ENCODE peak calls at places on chromosomes 7 and 10, in six cellular contexts. C is anterior cingulate cortex; K is NCI-H1694; D is AG08396; S is AG04450; J is stimulated activated CD8-positive, alpha-beta memory T cell treated with anti-CD3 and anti-CD28 coated beads, Interleukin-15, amount 100 ng/mL, for 24 hours. A is an unnamed sample.

GRCh38 chr10:92640110-92640509 is 47.2 kb downstream of the KIF11 start:
- DNase-seq in C (no peak), K (no peak), D (peak; percentile 33), S (no peak), J (no peak), A (peak; percentile 28)

GRCh38 chr7:1192171-1192676 is 32.2 kb upstream of the ZFAND2A start:
- DNase-seq in C (no peak), K (no peak), D (peak; percentile 67), S (peak; percentile 76), J (no peak), A (peak; percentile 81)

GRCh38 chr7:142375710-142376313 is 118.0 kb upstream of the PRSS58 start:
- DNase-seq in C (no peak), K (no peak), D (no peak), S (no peak), J (no peak), A (peak; percentile 63)

GRCh38 chr7:38675500-38676106 is 44.4 kb upstream of the AMPH start:
- DNase-seq in C (no peak), K (no peak), D (no peak), S (no peak), J (no peak), A (no peak)

GRCh38 chr7:138257459-138258193 is 181.4 kb downstream of the AKR1D1 start:
- DNase-seq in C (no peak), K (no peak), D (no peak), S (no peak), J (no peak), A (peak; percentile 100)

GRCh38 chr10:34650156-34650555 is 164.9 kb downstream of the PARD3 start:
- DNase-seq in C (no peak), K (no peak), D (no peak), S (no peak), J (no peak), A (no peak)

GRCh38 chr7:106450716-106451115 is 165.9 kb upstream of the NAMPT start:
- DNase-seq in C (no peak), K (no peak), D (no peak), S (no peak), J (no peak), A (peak; percentile 29)

GRCh38 chr10:27646194-27646593 is 99.4 kb downstream of the MKX start:
- DNase-seq in C (no peak), K (no peak), D (peak; percentile 25), S (no peak), J (no peak), A (no peak)

GRCh38 chr7:20441886-20442505 is 111.3 kb downstream of the ITGB8 start:
- DNase-seq in C (no peak), K (no peak), D (no peak), S (no peak), J (no peak), A (no peak)

GRCh38 chr7:71942115-71942514 is 470.0 kb downstream of the CALN1 start:
- DNase-seq in C (no peak), K (no peak), D (no peak), S (no peak), J (no peak), A (no peak)

GRCh38 chr10:22344204-22344603 is 1.1 kb upstream of the SPAG6 start:
- DNase-seq in C (no peak), K (no peak), D (no peak), S (no peak), J (no peak), A (no peak)

GRCh38 chr7:108603922-108604684 is 34.4 kb downstream of the DNAJB9 start:
- DNase-seq in C (no peak), K (peak; percentile 65), D (no peak), S (no peak), J (no peak), A (no peak)

GRCh38 chr7:48087349-48087748 is 1.7 kb upstream of the UPP1 start:
- DNase-seq in C (no peak), K (no peak), D (no peak), S (no peak), J (no peak), A (peak; percentile 61)

GRCh38 chr10:104735036-104735435 is 93.9 kb downstream of the SORCS3 start:
- DNase-seq in C (no peak), K (no peak), D (no peak), S (no peak), J (no peak), A (no peak)

GRCh38 chr7:91345449-91345848 is 81.2 kb downstream of the FZD1 start:
- DNase-seq in C (no peak), K (no peak), D (no peak), S (no peak), J (no peak), A (no peak)

GRCh38 chr10:35416628-35417625 is 80.6 kb downstream of the CCNY start:
- DNase-seq in C (no peak), K (peak; percentile 89), D (no peak), S (no peak), J (no peak), A (peak; percentile 47)

GRCh38 chr7:151550601-151551286 is 31.0 kb upstream of the RHEB start:
- DNase-seq in C (no peak), K (no peak), D (peak; percentile 26), S (peak; percentile 79), J (no peak), A (peak; percentile 99)

GRCh38 chr7:112788778-112789343 is 1.3 kb downstream of the TMEM168 start:
- DNase-seq in C (no peak), K (no peak), D (no peak), S (no peak), J (no peak), A (no peak)

GRCh38 chr10:29315814-29316213 is 26.9 kb downstream of the LYZL1 start:
- DNase-seq in C (no peak), K (no peak), D (no peak), S (no peak), J (no peak), A (no peak)

GRCh38 chr7:17608114-17608833 is 309.8 kb downstream of the AHR start:
- DNase-seq in C (no peak), K (no peak), D (no peak), S (no peak), J (no peak), A (peak; percentile 77)

GRCh38 chr7:46930336-46930735 is 651.6 kb downstream of the TNS3 start:
- DNase-seq in C (no peak), K (no peak), D (peak; percentile 75), S (peak; percentile 83), J (no peak), A (peak; percentile 98)

GRCh38 chr7:92584953-92585352 is 5.2 kb downstream of the FAM133B start:
- DNase-seq in C (no peak), K (no peak), D (no peak), S (no peak), J (no peak), A (peak; percentile 33)

GRCh38 chr7:130309986-130310385 is 17.0 kb downstream of the CPA4 start:
- DNase-seq in C (no peak), K (no peak), D (no peak), S (no peak), J (no peak), A (no peak)

GRCh38 chr7:155995183-155995612 is 182.9 kb upstream of the SHH start:
- DNase-seq in C (no peak), K (no peak), D (no peak), S (no peak), J (no peak), A (no peak)

GRCh38 chr10:124267231-124267885 is 151.4 kb downstream of the OAT start:
- DNase-seq in C (no peak), K (no peak), D (peak; percentile 47), S (no peak), J (no peak), A (no peak)

A was measured in amniotic epithelial cell.